ENCODE peak calls at places on chromosomes 3 and 15, in seven cellular contexts. T is HCT116, M is OCI-LY7, S is SK-N-SH, D is hepatocyte, B is MM.1S, J is neural progenitor cell. R is an unnamed sample.
A peak's percentile ranks its signal among the peaks of the same experiment; 100 is the strongest.

GRCh38 chr3:156209631-156210336 is 89.4 kb downstream of the KCNAB1 start:
- DNase-seq in T (no peak), M (no peak), S (no peak), D (no peak), B (no peak), J (no peak), R (no peak)

GRCh38 chr3:144052275-144052674 is 80.7 kb downstream of the DIPK2A start:
- DNase-seq in T (no peak), M (no peak), S (no peak), D (no peak), B (no peak), J (no peak), R (no peak)

GRCh38 chr3:107458871-107459270 is 63.9 kb upstream of the BBX start:
- DNase-seq in T (no peak), M (no peak), S (no peak), D (no peak), B (no peak), J (no peak), R (no peak)

GRCh38 chr3:2659896-2660295 is 450.3 kb downstream of the IL5RA start:
- DNase-seq in T (no peak), M (no peak), S (no peak), D (no peak), B (no peak), J (no peak), R (no peak)

GRCh38 chr3:168539909-168540308 is 444.2 kb upstream of the GOLIM4 start:
- DNase-seq in T (no peak), M (no peak), S (no peak), D (no peak), B (no peak), J (no peak), R (no peak)

GRCh38 chr3:56042326-56042951 is 425.8 kb downstream of the ERC2 start:
- DNase-seq in T (no peak), M (peak; percentile 19), S (peak; percentile 57), D (peak; percentile 64), B (peak; percentile 21), J (peak; percentile 62), R (peak; percentile 78)

GRCh38 chr3:151864423-151865101 is 8.9 kb upstream of the SUCNR1 start:
- DNase-seq in T (peak; percentile 35), M (no peak), S (no peak), D (peak; percentile 32), B (no peak), J (no peak), R (no peak)

GRCh38 chr3:126961791-126962461 is 21.0 kb upstream of the PLXNA1 start:
- DNase-seq in T (no peak), M (no peak), S (no peak), D (no peak), B (no peak), J (no peak), R (no peak)

GRCh38 chr15:59294961-59295741 is 77.5 kb downstream of the MYO1E start:
- DNase-seq in T (peak; percentile 78), M (no peak), S (no peak), D (no peak), B (no peak), J (no peak), R (no peak)

DNA sequence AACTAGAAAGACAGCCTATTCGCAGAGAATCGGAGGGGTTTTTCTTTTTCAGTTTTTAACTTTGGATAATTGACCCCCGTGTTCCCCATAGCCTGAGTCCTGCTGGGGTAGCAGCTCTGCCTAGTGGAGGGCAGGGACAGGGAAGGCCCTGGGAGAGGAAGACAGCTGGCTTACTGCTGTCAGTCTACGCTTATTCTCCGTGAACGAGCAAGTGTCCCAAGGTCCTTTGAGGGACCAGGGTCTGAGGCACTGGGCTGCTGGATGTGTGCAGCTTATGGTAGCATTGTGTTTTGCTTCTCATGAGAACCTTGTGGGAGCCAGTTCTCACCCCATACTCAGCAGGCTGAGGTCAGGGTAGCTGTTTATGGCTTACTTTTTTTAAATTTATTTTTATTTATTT is 3.0 kb downstream of the LIMD1 start:
- DNase-seq in T (no peak), M (peak; percentile 16), S (no peak), D (no peak), B (no peak), J (no peak), R (no peak)
- H3K4me3 ChIP-seq in T (no peak overlapping the region), M (peak overlapping the region; percentile 69), S (peak overlapping the region; percentile 81), D (no peak overlapping the region), B (peak overlapping the region; percentile 89), J (no peak overlapping the region), R (peak overlapping the region; percentile 43)

GRCh38 chr3:70774641-70775040 is 462.2 kb upstream of the MDFIC2 start:
- DNase-seq in T (no peak), M (no peak), S (no peak), D (no peak), B (no peak), J (no peak), R (no peak)

GRCh38 chr3:70779296-70779695 is 466.9 kb upstream of the MDFIC2 start:
- DNase-seq in T (no peak), M (no peak), S (no peak), D (no peak), B (no peak), J (no peak), R (no peak)

GRCh38 chr3:70771426-70772147 is 459.1 kb upstream of the MDFIC2 start:
- DNase-seq in T (no peak), M (no peak), S (no peak), D (no peak), B (peak; percentile 34), J (no peak), R (no peak)

GRCh38 chr3:70776081-70776480 is 463.6 kb upstream of the MDFIC2 start:
- DNase-seq in T (no peak), M (no peak), S (no peak), D (no peak), B (no peak), J (no peak), R (no peak)

GRCh38 chr3:70775257-70775656 is 462.8 kb upstream of the MDFIC2 start:
- DNase-seq in T (no peak), M (no peak), S (no peak), D (no peak), B (no peak), J (no peak), R (no peak)
- TF ChIP-seq EZH2phosphoT487 in T (no peak), M (no peak), S (no peak), D (no peak), B (no peak), J (no peak), R (no peak)

DNA sequence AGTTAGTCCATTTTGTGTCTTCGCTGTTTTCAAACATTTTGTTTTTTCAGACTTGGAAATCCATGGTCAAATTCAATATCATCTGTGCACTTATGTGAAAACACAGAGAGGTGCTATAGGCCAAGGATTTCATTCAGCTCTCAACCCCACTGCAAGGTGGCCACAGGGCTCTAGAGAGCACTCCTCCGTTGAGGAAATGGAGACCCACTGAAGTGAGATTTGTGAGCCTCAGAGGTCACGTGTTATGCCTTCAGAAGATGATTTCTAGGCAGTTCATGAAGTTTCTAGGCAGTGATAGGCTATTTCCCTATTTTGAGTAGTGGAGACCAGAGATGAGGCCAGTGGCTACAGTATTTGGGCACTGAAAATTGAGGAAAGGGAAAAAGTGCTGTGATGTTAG is 88.2 kb downstream of the UNC13C start:
- DNase-seq in T (no peak), M (no peak), S (no peak), D (no peak), B (no peak), J (no peak), R (no peak)
- H3K27ac ChIP-seq in T (no peak overlapping the region), M (no peak overlapping the region), S (no peak overlapping the region), D (no peak overlapping the region), B (no peak overlapping the region), J (no peak overlapping the region), R (no peak overlapping the region)

GRCh38 chr3:46971742-46972141 is 4.8 kb downstream of the CCDC12 start:
- DNase-seq in T (no peak), M (peak; percentile 76), S (no peak), D (no peak), B (peak; percentile 41), J (no peak), R (no peak)

GRCh38 chr3:46972396-46972795 is 4.1 kb downstream of the CCDC12 start:
- DNase-seq in T (no peak), M (peak; percentile 47), S (no peak), D (no peak), B (no peak), J (no peak), R (no peak)

GRCh38 chr3:46977811-46978195 is 1.3 kb upstream of the CCDC12 start:
- DNase-seq in T (no peak), M (no peak), S (no peak), D (no peak), B (no peak), J (no peak), R (no peak)

GRCh38 chr3:46976326-46977190 is at the start of gene CCDC12:
- DNase-seq in T (peak; percentile 97), M (peak; percentile 98), S (peak; percentile 96), D (peak; percentile 97), B (peak; percentile 98), J (peak; percentile 98), R (peak; percentile 98)

DNA sequence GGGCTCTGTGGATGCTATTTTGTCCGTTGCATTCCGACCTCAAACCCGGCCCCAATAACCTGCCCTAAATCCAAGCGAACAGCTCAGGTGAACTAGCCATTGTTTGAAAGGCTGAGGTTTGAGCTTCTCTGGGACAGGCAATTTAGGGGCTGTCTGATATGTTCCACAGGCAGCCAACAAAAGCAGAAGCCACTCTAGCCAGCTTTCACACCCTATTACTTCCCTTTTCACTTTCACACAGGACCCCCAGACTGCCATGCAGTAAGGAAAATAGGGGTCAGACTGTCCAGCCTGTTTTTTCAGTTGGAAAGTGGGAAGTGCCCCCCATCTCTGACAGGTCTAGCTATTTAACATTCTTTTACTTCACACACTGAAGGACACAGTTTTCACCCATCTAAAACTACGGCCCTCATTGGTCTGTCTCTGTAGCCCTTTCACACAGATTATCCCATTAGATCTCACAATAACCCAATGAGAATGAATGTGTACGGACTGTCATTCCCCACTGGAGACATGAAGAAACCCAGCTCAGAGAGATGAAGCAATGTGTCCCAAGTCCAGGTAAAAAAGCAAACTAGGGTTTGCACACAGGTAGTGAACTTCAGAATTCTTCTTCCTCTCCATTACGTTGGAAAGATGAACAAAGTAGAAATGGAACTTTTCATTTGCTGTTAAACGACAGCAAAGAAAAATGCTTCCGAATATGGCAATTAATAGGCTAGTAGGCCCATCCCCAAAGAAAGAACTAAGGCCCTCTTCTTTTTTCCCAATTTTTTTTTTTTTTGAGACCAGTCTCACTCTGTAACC is 1.9 kb downstream of the CCDC12 start:
- DNase-seq in T (no peak), M (peak; percentile 69), S (no peak), D (no peak), B (no peak), J (no peak), R (no peak)
- H3K4me3 ChIP-seq in T (peak overlapping the region; percentile 69), M (peak overlapping the region; percentile 74), S (peak overlapping the region; percentile 96), D (no peak overlapping the region), B (no peak overlapping the region), J (no peak overlapping the region), R (peak overlapping the region; percentile 97)

GRCh38 chr3:14467723-14468620 is 65.6 kb downstream of the SLC6A6 start:
- DNase-seq in T (no peak), M (peak; percentile 53), S (peak; percentile 92), D (peak; percentile 63), B (no peak), J (peak; percentile 59), R (peak; percentile 55)
- TF ChIP-seq EZH2phosphoT487 in T (no peak), M (no peak), S (no peak), D (no peak), B (no peak), J (no peak), R (no peak)

DNA sequence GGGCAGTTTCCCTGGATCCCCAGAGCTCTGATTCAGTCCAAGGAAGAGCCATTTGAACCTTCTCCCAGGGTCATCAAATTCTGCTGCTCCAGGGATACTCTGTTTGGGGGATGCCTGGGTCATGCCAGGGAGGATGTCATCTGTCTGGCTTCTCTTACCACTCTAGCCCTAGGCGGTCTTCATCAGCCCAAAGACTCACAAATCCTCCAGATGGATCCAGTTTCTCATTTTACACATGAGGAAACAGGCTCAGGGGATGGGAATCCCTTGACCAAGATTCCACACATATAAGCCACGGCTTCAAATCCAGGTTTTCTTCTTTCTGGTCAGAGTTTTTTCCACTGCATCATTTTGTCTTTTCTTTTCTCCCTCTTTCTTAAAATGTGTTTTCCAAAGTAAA is 36.7 kb downstream of the SLC28A1 start:
- DNase-seq in T (no peak), M (no peak), S (no peak), D (no peak), B (no peak), J (no peak), R (no peak)
- H3K27ac ChIP-seq in T (no peak overlapping the region), M (no peak overlapping the region), S (peak overlapping the region; percentile 28), D (no peak overlapping the region), B (no peak overlapping the region), J (no peak overlapping the region), R (no peak overlapping the region)